ENCODE peak calls at places on chromosomes 2 and 18, in six cellular contexts. K is testis; C is SJCRH30; U is right cardiac atrium; Z is CD8-positive, alpha-beta T cell; V is PC-3. M is an unnamed sample. For H3K4me1, the result is how much of the 10 kb centered on the place peaks cover.

GRCh38 chr2:9630001-9630749 is 622 bp downstream of the YWHAQ start:
- DNase-seq in K (peak), C (peak), U (peak), Z (peak), V (peak), M (peak)

GRCh38 chr2:164706522-164706921 is 85.2 kb upstream of the GRB14 start:
- DNase-seq in K (no peak), C (no peak), U (no peak), Z (no peak), V (peak), M (no peak)

GRCh38 chr18:70332694-70333093 is 43.8 kb downstream of the SOCS6 start:
- DNase-seq in K (no peak), C (no peak), U (no peak), Z (no peak), V (peak), M (no peak)

GRCh38 chr2:110807520-110807919 is 75.1 kb downstream of the ACOXL start:
- DNase-seq in K (no peak), C (peak), U (no peak), Z (no peak), V (no peak), M (no peak)

GRCh38 chr2:147845608-147846002 is 776 bp downstream of the ACVR2A start:
- DNase-seq in K (no peak), C (peak), U (no peak), Z (no peak), V (peak), M (no peak)

GRCh38 chr2:230942920-230943896 is 18.2 kb upstream of the GPR55 start:
- DNase-seq in K (no peak), C (no peak), U (no peak), Z (no peak), V (no peak), M (peak)

GRCh38 chr2:74735544-74735943 is 81.5 kb downstream of the SEMA4F start:
- DNase-seq in K (peak), C (peak), U (no peak), Z (no peak), V (peak), M (no peak)

GRCh38 chr2:222715729-222716128 is 44.3 kb downstream of the MOGAT1 start:
- DNase-seq in K (no peak), C (peak), U (no peak), Z (no peak), V (no peak), M (no peak)

GRCh38 chr2:180705122-180705521 is 275.3 kb upstream of the UBE2E3 start:
- DNase-seq in K (no peak), C (no peak), U (no peak), Z (no peak), V (peak), M (no peak)

GRCh38 chr2:197804758-197805597 is 585 bp downstream of the PLCL1 start:
- DNase-seq in K (peak), C (no peak), U (peak), Z (peak), V (no peak), M (no peak)

GRCh38 chr2:168320267-168320666 is 72.9 kb upstream of the STK39 start:
- DNase-seq in K (no peak), C (no peak), U (no peak), Z (no peak), V (peak), M (no peak)

GRCh38 chr2:216351172-216351925 is 20.9 kb downstream of the MARCHF4 start:
- DNase-seq in K (no peak), C (no peak), U (no peak), Z (no peak), V (no peak), M (no peak)

GRCh38 chr2:181131584-181131983 is 151.2 kb downstream of the UBE2E3 start:
- DNase-seq in K (no peak), C (no peak), U (no peak), Z (no peak), V (no peak), M (no peak)

GRCh38 chr2:197207106-197207505 is 103.5 kb downstream of the ANKRD44 start:
- DNase-seq in K (no peak), C (peak), U (no peak), Z (no peak), V (no peak), M (no peak)

GRCh38 chr2:120430501-120430830 is 84.5 kb downstream of the INHBB start:
- DNase-seq in K (no peak), C (no peak), U (no peak), Z (peak), V (no peak), M (no peak)

GRCh38 chr2:205409403-205409802 is 272.9 kb upstream of the NRP2 start:
- DNase-seq in K (no peak), C (no peak), U (no peak), Z (no peak), V (peak), M (no peak)

GRCh38 chr2:106864051-106864450 is 21.9 kb downstream of the ST6GAL2 start:
- DNase-seq in K (no peak), C (no peak), U (no peak), Z (no peak), V (no peak), M (no peak)

GRCh38 chr2:11366326-11366741 is 21.9 kb upstream of the ROCK2 start:
- DNase-seq in K (no peak), C (no peak), U (no peak), Z (no peak), V (no peak), M (no peak)

GRCh38 chr2:11363868-11364564 is 19.6 kb upstream of the ROCK2 start:
- DNase-seq in K (no peak), C (no peak), U (no peak), Z (no peak), V (no peak), M (no peak)

GRCh38 chr2:11367170-11367569 is 22.7 kb upstream of the ROCK2 start:
- DNase-seq in K (no peak), C (no peak), U (no peak), Z (no peak), V (no peak), M (no peak)

GRCh38 chr2:11364565-11364887 is 20.1 kb upstream of the ROCK2 start:
- DNase-seq in K (no peak), C (no peak), U (no peak), Z (no peak), V (no peak), M (no peak)

GRCh38 chr2:11365096-11365856 is 20.8 kb upstream of the ROCK2 start:
- DNase-seq in K (no peak), C (peak), U (no peak), Z (no peak), V (no peak), M (no peak)
- H3K4me3 ChIP-seq in K (no peak), C (no peak), U (no peak), Z (no peak), V (no peak), M (no peak)

DNA sequence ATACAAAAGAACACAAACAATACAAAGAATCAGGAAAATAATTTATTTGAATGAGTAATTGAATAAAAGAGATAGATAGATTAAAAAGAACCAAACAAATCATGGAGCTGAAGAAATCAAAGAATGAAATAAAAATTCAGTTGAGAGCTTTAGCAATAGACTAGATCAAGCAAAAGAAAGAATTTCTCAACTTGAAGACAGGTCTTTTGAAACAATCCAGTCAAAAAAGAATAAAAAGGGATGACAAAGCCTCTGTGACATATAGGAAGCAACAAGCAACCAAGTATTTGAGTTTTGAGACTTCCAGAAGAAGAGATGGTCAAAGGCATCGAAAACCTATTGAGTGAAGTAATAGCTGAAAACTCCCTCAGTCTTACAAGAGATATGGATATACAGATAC is 108.8 kb downstream of the FAM117B start:
- DNase-seq in K (no peak), C (no peak), U (no peak), Z (no peak), V (no peak), M (no peak)
- H3K27ac ChIP-seq in K (no peak), C (no peak), U (no peak), Z (no peak), V (no peak), M (no peak)

GRCh38 chr18:28793911-28794310 is 617.0 kb upstream of the CDH2 start:
- DNase-seq in K (no peak), C (no peak), U (no peak), Z (no peak), V (peak), M (no peak)
- H3K4me1 ChIP-seq in K (under half), C (under half), U (under half), Z (under half), V (half or more), M (under half)

GRCh38 chr2:119156105-119156890 is 2.3 kb downstream of the C1QL2 start:
- DNase-seq in K (no peak), C (no peak), U (no peak), Z (no peak), V (no peak), M (no peak)
- H3K4me3 ChIP-seq in K (no peak), C (no peak), U (no peak), Z (no peak), V (no peak), M (no peak)

GRCh38 chr2:43397821-43398220 is 171.4 kb upstream of the ZFP36L2 start:
- DNase-seq in K (no peak), C (no peak), U (no peak), Z (no peak), V (no peak), M (no peak)
- H3K27ac ChIP-seq in K (no peak), C (no peak), U (no peak), Z (no peak), V (no peak), M (no peak)

GRCh38 chr2:136693966-136694365 is 71.4 kb upstream of the THSD7B start:
- DNase-seq in K (no peak), C (no peak), U (no peak), Z (no peak), V (no peak), M (no peak)
- H3K4me1 ChIP-seq in K (under half), C (under half), U (under half), Z (under half), V (under half), M (under half)

GRCh38 chr2:118849226-118850170 is 2.0 kb upstream of the EN1 start:
- DNase-seq in K (no peak), C (no peak), U (no peak), Z (no peak), V (no peak), M (no peak)

GRCh38 chr2:118848381-118849225 is 1.2 kb upstream of the EN1 start:
- DNase-seq in K (no peak), C (no peak), U (no peak), Z (no peak), V (no peak), M (no peak)

GRCh38 chr2:118845843-118846666 is 1.4 kb downstream of the EN1 start:
- DNase-seq in K (no peak), C (no peak), U (no peak), Z (no peak), V (no peak), M (no peak)

GRCh38 chr2:118846667-118847446 is 591 bp downstream of the EN1 start:
- DNase-seq in K (no peak), C (no peak), U (no peak), Z (no peak), V (peak), M (no peak)

GRCh38 chr2:118847447-118848172 is at the start of gene EN1:
- DNase-seq in K (peak), C (no peak), U (peak), Z (no peak), V (peak), M (no peak)
- H3K4me3 ChIP-seq in K (peak), C (no peak), U (peak), Z (no peak), V (peak), M (no peak)

M was measured in CD8-positive, alpha-beta memory T cell.